ENCODE peak calls at places on chromosomes 3 and 15, in five cellular contexts. One of them, this sample, is unnamed.

GRCh38 chr15:31301687-31301990 is 25.0 kb upstream of the KLF13 start:
- DNase-seq in RWPE1: no peak
- DNase-seq in cardiac muscle cell: no peak
- DNase-seq in AG04450: no peak
- DNase-seq in A549: no peak
- DNase-seq in this sample: no peak

GRCh38 chr3:49903451-49904424 is at the start of gene MST1R:
- DNase-seq in RWPE1: peak
- DNase-seq in cardiac muscle cell: peak
- DNase-seq in AG04450: no peak
- DNase-seq in A549: peak
- DNase-seq in this sample: no peak

GRCh38 chr3:134065252-134065651 is 35.5 kb upstream of the SLCO2A1 start:
- DNase-seq in RWPE1: no peak
- DNase-seq in cardiac muscle cell: no peak
- DNase-seq in AG04450: no peak
- DNase-seq in A549: no peak
- DNase-seq in this sample: no peak

GRCh38 chr3:14810795-14811661 is 7.7 kb upstream of the FGD5 start:
- DNase-seq in RWPE1: no peak
- DNase-seq in cardiac muscle cell: no peak
- DNase-seq in AG04450: no peak
- DNase-seq in A549: no peak
- DNase-seq in this sample: no peak

GRCh38 chr3:62480056-62480455 is 106.7 kb upstream of the FEZF2 start:
- DNase-seq in RWPE1: no peak
- DNase-seq in cardiac muscle cell: no peak
- DNase-seq in AG04450: no peak
- DNase-seq in A549: no peak
- DNase-seq in this sample: no peak

GRCh38 chr3:109480014-109480413 is 142.7 kb upstream of the DPPA4 start:
- DNase-seq in RWPE1: no peak
- DNase-seq in cardiac muscle cell: no peak
- DNase-seq in AG04450: no peak
- DNase-seq in A549: no peak
- DNase-seq in this sample: no peak

GRCh38 chr3:36677331-36678007 is 86.9 kb downstream of the DCLK3 start:
- DNase-seq in RWPE1: peak
- DNase-seq in cardiac muscle cell: peak
- DNase-seq in AG04450: peak
- DNase-seq in A549: peak
- DNase-seq in this sample: peak

GRCh38 chr3:50545781-50546180 is 21.8 kb downstream of the C3orf18 start:
- DNase-seq in RWPE1: no peak
- DNase-seq in cardiac muscle cell: no peak
- DNase-seq in AG04450: no peak
- DNase-seq in A549: no peak
- DNase-seq in this sample: no peak

GRCh38 chr15:51888593-51889195 is 59.2 kb downstream of the TMOD3 start:
- DNase-seq in RWPE1: peak
- DNase-seq in cardiac muscle cell: peak
- DNase-seq in AG04450: no peak
- DNase-seq in A549: peak
- DNase-seq in this sample: no peak

GRCh38 chr3:33398410-33398809 is 41.8 kb downstream of the UBP1 start:
- DNase-seq in RWPE1: no peak
- DNase-seq in cardiac muscle cell: no peak
- DNase-seq in AG04450: no peak
- DNase-seq in A549: no peak
- DNase-seq in this sample: no peak

GRCh38 chr3:124834723-124835718 is 52.1 kb downstream of the ITGB5 start:
- DNase-seq in RWPE1: peak
- DNase-seq in cardiac muscle cell: peak
- DNase-seq in AG04450: peak
- DNase-seq in A549: peak
- DNase-seq in this sample: peak

GRCh38 chr3:86865506-86865905 is 125.4 kb downstream of the VGLL3 start:
- DNase-seq in RWPE1: no peak
- DNase-seq in cardiac muscle cell: peak
- DNase-seq in AG04450: no peak
- DNase-seq in A549: no peak
- DNase-seq in this sample: no peak

GRCh38 chr3:176633511-176633910 is 563.8 kb downstream of the TBL1XR1 start:
- DNase-seq in RWPE1: no peak
- DNase-seq in cardiac muscle cell: peak
- DNase-seq in AG04450: no peak
- DNase-seq in A549: no peak
- DNase-seq in this sample: no peak

GRCh38 chr3:194739498-194740284 is 54.0 kb downstream of the FAM43A start:
- DNase-seq in RWPE1: no peak
- DNase-seq in cardiac muscle cell: no peak
- DNase-seq in AG04450: no peak
- DNase-seq in A549: peak
- DNase-seq in this sample: no peak

GRCh38 chr3:12447075-12447474 is 37.2 kb upstream of the TSEN2 start:
- DNase-seq in RWPE1: no peak
- DNase-seq in cardiac muscle cell: no peak
- DNase-seq in AG04450: no peak
- DNase-seq in A549: no peak
- DNase-seq in this sample: no peak

GRCh38 chr15:53694534-53694874 is 65.0 kb downstream of the WDR72 start:
- DNase-seq in RWPE1: no peak
- DNase-seq in cardiac muscle cell: no peak
- DNase-seq in AG04450: no peak
- DNase-seq in A549: no peak
- DNase-seq in this sample: no peak

GRCh38 chr3:49283997-49284396 is 7.0 kb upstream of the C3orf62 start:
- DNase-seq in RWPE1: no peak
- DNase-seq in cardiac muscle cell: no peak
- DNase-seq in AG04450: no peak
- DNase-seq in A549: no peak
- DNase-seq in this sample: no peak

GRCh38 chr3:43872901-43873300 is 182.2 kb downstream of the ABHD5 start:
- DNase-seq in RWPE1: no peak
- DNase-seq in cardiac muscle cell: peak
- DNase-seq in AG04450: peak
- DNase-seq in A549: peak
- DNase-seq in this sample: no peak

GRCh38 chr15:58313304-58313703 is 118.5 kb upstream of the LIPC start:
- DNase-seq in RWPE1: no peak
- DNase-seq in cardiac muscle cell: no peak
- DNase-seq in AG04450: no peak
- DNase-seq in A549: no peak
- DNase-seq in this sample: no peak

GRCh38 chr3:189839576-189839975 is 208.4 kb downstream of the TP63 start:
- DNase-seq in RWPE1: peak
- DNase-seq in cardiac muscle cell: peak
- DNase-seq in AG04450: no peak
- DNase-seq in A549: peak
- DNase-seq in this sample: no peak

GRCh38 chr3:192957441-192957951 is 39.8 kb upstream of the MB21D2 start:
- DNase-seq in RWPE1: peak
- DNase-seq in cardiac muscle cell: peak
- DNase-seq in AG04450: peak
- DNase-seq in A549: peak
- DNase-seq in this sample: peak

GRCh38 chr3:13890377-13891016 is 10.6 kb upstream of the WNT7A start:
- DNase-seq in RWPE1: peak
- DNase-seq in cardiac muscle cell: no peak
- DNase-seq in AG04450: no peak
- DNase-seq in A549: no peak
- DNase-seq in this sample: no peak

GRCh38 chr15:85854345-85855097 is 59.8 kb upstream of the KLHL25 start:
- DNase-seq in RWPE1: peak
- DNase-seq in cardiac muscle cell: peak
- DNase-seq in AG04450: no peak
- DNase-seq in A549: peak
- DNase-seq in this sample: no peak

GRCh38 chr15:75123395-75123794 is 78.3 kb upstream of the C15orf39 start:
- DNase-seq in RWPE1: no peak
- DNase-seq in cardiac muscle cell: peak
- DNase-seq in AG04450: peak
- DNase-seq in A549: peak
- DNase-seq in this sample: no peak

GRCh38 chr3:13494463-13495350 is 14.6 kb downstream of the HDAC11 start:
- DNase-seq in RWPE1: no peak
- DNase-seq in cardiac muscle cell: peak
- DNase-seq in AG04450: no peak
- DNase-seq in A549: peak
- DNase-seq in this sample: no peak

GRCh38 chr15:39213385-39213840 is 367.5 kb upstream of the THBS1 start:
- DNase-seq in RWPE1: no peak
- DNase-seq in cardiac muscle cell: peak
- DNase-seq in AG04450: peak
- DNase-seq in A549: peak
- DNase-seq in this sample: peak

GRCh38 chr15:90160781-90161727 is 40.1 kb upstream of the SEMA4B start:
- DNase-seq in RWPE1: no peak
- DNase-seq in cardiac muscle cell: no peak
- DNase-seq in AG04450: no peak
- DNase-seq in A549: peak
- DNase-seq in this sample: no peak
- H3K27ac ChIP-seq in RWPE1: peak
- H3K27ac ChIP-seq in cardiac muscle cell: no peak
- H3K27ac ChIP-seq in AG04450: no peak
- H3K27ac ChIP-seq in A549: peak
- H3K27ac ChIP-seq in this sample: peak

DNA sequence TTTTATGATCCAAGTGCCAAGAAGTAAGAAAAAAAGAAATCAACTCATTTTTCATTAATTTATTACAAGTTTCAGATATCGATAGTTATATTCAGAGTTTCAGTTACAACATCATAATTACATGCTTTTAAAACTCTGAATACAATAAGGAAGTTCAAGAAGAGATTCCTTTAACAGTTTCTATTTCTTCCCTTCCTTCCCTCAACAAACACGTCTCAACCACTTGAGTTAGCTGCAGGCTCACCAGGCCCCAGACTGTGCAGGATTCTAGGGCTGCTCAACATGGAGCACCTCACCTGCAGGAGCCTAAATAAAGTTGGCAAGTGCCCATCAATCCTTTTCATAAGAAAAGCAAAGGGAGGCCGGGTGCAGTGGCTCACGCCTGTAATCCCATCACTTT is 79.2 kb upstream of the FNDC3B start:
- DNase-seq in RWPE1: no peak
- DNase-seq in cardiac muscle cell: no peak
- DNase-seq in AG04450: no peak
- DNase-seq in A549: no peak
- DNase-seq in this sample: no peak
- H3K27ac ChIP-seq in RWPE1: peak
- H3K27ac ChIP-seq in cardiac muscle cell: no peak
- H3K27ac ChIP-seq in AG04450: no peak
- H3K27ac ChIP-seq in A549: no peak
- H3K27ac ChIP-seq in this sample: peak

DNA sequence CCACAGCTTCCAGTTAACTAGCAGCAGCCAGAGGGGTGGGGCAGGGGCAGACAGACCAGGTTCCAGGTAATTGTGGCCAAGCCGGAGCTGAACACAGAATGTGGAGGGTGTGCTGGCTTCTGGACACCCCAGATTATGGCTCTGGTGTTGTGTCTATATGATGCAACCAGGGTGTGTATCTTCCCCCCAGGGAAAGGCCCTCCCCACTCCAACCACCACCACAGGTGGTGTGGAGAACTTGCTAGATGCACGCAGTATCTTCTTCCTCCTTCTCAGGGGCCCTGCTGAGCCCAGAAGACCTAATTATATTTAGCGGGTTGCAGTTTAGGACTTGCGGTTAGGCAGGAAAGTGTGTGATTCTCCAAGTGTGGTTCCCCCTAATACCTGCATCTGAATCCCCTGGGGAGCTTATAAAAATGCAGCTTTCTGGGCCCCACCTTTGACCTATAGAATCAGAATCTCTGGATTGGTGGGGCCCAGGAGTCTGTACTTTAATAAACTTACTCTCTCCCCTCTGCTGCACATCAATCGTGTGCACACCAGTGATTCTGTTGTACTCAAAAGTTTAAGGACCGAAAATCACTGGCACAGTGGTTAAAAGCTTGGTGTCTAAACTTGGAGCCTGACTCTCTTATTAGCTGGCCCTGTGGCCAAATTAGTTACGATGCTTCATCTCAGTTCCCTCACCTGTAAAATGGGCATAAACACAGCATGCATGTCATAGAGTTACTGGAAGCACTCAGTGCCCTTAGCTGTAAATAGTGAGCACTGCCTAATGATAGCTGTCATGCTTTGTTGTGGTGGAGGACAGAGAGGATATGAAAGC is 379.1 kb upstream of the PROK2 start:
- DNase-seq in RWPE1: no peak
- DNase-seq in cardiac muscle cell: no peak
- DNase-seq in AG04450: no peak
- DNase-seq in A549: no peak
- DNase-seq in this sample: no peak
- H3K27ac ChIP-seq in RWPE1: no peak
- H3K27ac ChIP-seq in cardiac muscle cell: no peak
- H3K27ac ChIP-seq in AG04450: no peak
- H3K27ac ChIP-seq in A549: no peak
- H3K27ac ChIP-seq in this sample: no peak

DNA sequence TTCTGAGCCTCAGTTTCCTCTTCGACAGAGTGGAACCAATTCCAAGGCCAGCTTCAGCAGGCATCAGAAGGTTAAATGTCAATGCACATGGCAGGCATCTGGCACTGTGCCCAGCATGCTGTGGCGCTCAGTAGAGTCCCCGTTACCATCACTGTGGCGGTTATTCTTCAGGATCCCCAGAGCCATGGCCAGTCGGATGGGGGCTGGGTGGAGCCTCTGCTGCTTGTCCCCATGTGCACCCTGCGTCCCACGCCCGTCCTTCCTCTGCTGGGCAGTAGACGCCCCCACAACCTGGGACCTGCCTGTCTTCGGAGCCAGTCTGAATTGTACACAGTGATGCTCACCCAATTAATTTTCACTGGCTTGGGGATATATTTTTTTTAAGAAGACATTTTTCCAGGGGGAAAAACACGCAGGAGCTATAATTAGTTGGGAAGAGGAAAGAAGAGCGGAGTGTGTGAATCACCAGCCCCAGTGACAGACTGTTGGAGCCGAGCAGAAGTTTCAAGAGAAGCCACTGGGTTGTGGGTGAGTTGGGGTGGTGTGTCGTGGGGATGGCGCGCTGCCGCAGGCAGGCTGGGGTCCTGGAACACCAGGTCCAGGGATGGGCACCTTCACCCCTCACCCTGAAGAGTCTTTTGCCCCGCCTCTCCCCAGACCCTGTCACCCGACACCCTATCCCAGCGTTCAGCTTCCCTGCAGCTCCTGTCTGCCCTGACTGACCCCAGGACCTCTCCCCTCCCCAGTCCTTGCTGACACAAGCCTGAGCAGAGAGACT is 26.8 kb upstream of the RPL29 start:
- DNase-seq in RWPE1: no peak
- DNase-seq in cardiac muscle cell: no peak
- DNase-seq in AG04450: no peak
- DNase-seq in A549: no peak
- DNase-seq in this sample: no peak
- H3K27ac ChIP-seq in RWPE1: peak
- H3K27ac ChIP-seq in cardiac muscle cell: peak
- H3K27ac ChIP-seq in AG04450: no peak
- H3K27ac ChIP-seq in A549: no peak
- H3K27ac ChIP-seq in this sample: no peak